ENCODE peak calls at places on chromosome 7, in eight cellular contexts. C is NCI-H1105; P is EL; H is caudate nucleus; Z is left ventricle myocardium superior; R is coronary artery; T is activated T-cell treated with anti-CD3 and anti-CD28 coated beads, Interleukin-2, amount 50 U/mL, for 72 hours; O is frontal cortex. B is an unnamed sample.

GRCh38 chr7:36438211-36438610 is 48.5 kb downstream of the ANLN start:
- DNase-seq in C (no peak), P (no peak), H (no peak), Z (no peak), R (no peak), T (no peak), O (no peak), B (no peak)

GRCh38 chr7:22356855-22357310 is at the start of gene RAPGEF5:
- DNase-seq in C (peak), P (no peak), H (no peak), Z (peak), R (no peak), T (peak), O (peak), B (no peak)

GRCh38 chr7:128891110-128891941 is 19.2 kb downstream of the KCP start:
- DNase-seq in C (no peak), P (no peak), H (no peak), Z (no peak), R (no peak), T (no peak), O (no peak), B (no peak)

GRCh38 chr7:93053209-93053945 is 64.4 kb downstream of the SAMD9 start:
- DNase-seq in C (no peak), P (no peak), H (no peak), Z (no peak), R (no peak), T (no peak), O (no peak), B (no peak)

GRCh38 chr7:94060772-94061171 is 56.6 kb upstream of the BET1 start:
- DNase-seq in C (no peak), P (peak), H (no peak), Z (no peak), R (no peak), T (peak), O (no peak), B (no peak)

GRCh38 chr7:1314021-1314907 is 81.6 kb downstream of the UNCX start:
- DNase-seq in C (no peak), P (no peak), H (no peak), Z (no peak), R (no peak), T (no peak), O (no peak), B (no peak)

GRCh38 chr7:30699706-30700495 is 17.6 kb upstream of the CRHR2 start:
- DNase-seq in C (no peak), P (no peak), H (no peak), Z (no peak), R (no peak), T (no peak), O (no peak), B (no peak)

GRCh38 chr7:24820730-24821044 is 63.4 kb upstream of the GSDME start:
- DNase-seq in C (peak), P (peak), H (no peak), Z (no peak), R (no peak), T (no peak), O (no peak), B (no peak)

GRCh38 chr7:109844362-109844761 is 1246.6 kb upstream of the LRRN3 start:
- DNase-seq in C (peak), P (peak), H (no peak), Z (no peak), R (no peak), T (no peak), O (no peak), B (no peak)

GRCh38 chr7:151796091-151796870 is 80.6 kb downstream of the PRKAG2 start:
- DNase-seq in C (no peak), P (peak), H (no peak), Z (peak), R (no peak), T (no peak), O (no peak), B (no peak)

GRCh38 chr7:30389793-30390192 is 88.8 kb downstream of the NOD1 start:
- DNase-seq in C (no peak), P (no peak), H (no peak), Z (no peak), R (no peak), T (no peak), O (no peak), B (no peak)

GRCh38 chr7:27940341-27940740 is 200.4 kb downstream of the TAX1BP1 start:
- DNase-seq in C (no peak), P (no peak), H (peak), Z (no peak), R (no peak), T (no peak), O (peak), B (no peak)

GRCh38 chr7:124550036-124550435 is 215.6 kb downstream of the GPR37 start:
- DNase-seq in C (no peak), P (peak), H (no peak), Z (no peak), R (no peak), T (no peak), O (no peak), B (no peak)

GRCh38 chr7:122143376-122143750 is 686 bp downstream of the AASS start:
- DNase-seq in C (no peak), P (peak), H (no peak), Z (peak), R (peak), T (peak), O (peak), B (no peak)

GRCh38 chr7:95907337-95907736 is 135.0 kb downstream of the DYNC1I1 start:
- DNase-seq in C (no peak), P (no peak), H (no peak), Z (no peak), R (no peak), T (no peak), O (no peak), B (no peak)

GRCh38 chr7:82017334-82017943 is 247.6 kb upstream of the HGF start:
- DNase-seq in C (peak), P (peak), H (no peak), Z (no peak), R (no peak), T (no peak), O (peak), B (no peak)

GRCh38 chr7:83271212-83272099 is 108.8 kb upstream of the PCLO start:
- DNase-seq in C (peak), P (peak), H (no peak), Z (no peak), R (no peak), T (no peak), O (peak), B (no peak)

GRCh38 chr7:24854866-24855265 is 97.6 kb upstream of the GSDME start:
- DNase-seq in C (no peak), P (peak), H (no peak), Z (no peak), R (no peak), T (no peak), O (no peak), B (no peak)

GRCh38 chr7:20542594-20542993 is 72.9 kb upstream of the ABCB5 start:
- DNase-seq in C (no peak), P (no peak), H (no peak), Z (peak), R (no peak), T (no peak), O (no peak), B (no peak)

GRCh38 chr7:97623333-97623732 is 108.6 kb upstream of the TAC1 start:
- DNase-seq in C (no peak), P (no peak), H (no peak), Z (no peak), R (no peak), T (no peak), O (no peak), B (no peak)

GRCh38 chr7:111486472-111487142 is 75.7 kb downstream of the IMMP2L start:
- DNase-seq in C (peak), P (peak), H (no peak), Z (no peak), R (no peak), T (no peak), O (peak), B (no peak)

GRCh38 chr7:71486856-71487628 is 355.1 kb downstream of the GALNT17 start:
- DNase-seq in C (no peak), P (no peak), H (no peak), Z (peak), R (no peak), T (no peak), O (no peak), B (no peak)

GRCh38 chr7:28013019-28013418 is 167.6 kb downstream of the JAZF1 start:
- DNase-seq in C (no peak), P (no peak), H (no peak), Z (no peak), R (no peak), T (no peak), O (no peak), B (no peak)

GRCh38 chr7:154347867-154348266 is 295.7 kb downstream of the DPP6 start:
- DNase-seq in C (peak), P (no peak), H (no peak), Z (no peak), R (no peak), T (no peak), O (no peak), B (no peak)

GRCh38 chr7:30740417-30741181 is 11.3 kb upstream of the INMT start:
- DNase-seq in C (peak), P (peak), H (peak), Z (peak), R (no peak), T (peak), O (peak), B (no peak)

B was measured in mesenteric fat pad.